ENCODE peak calls at places on chromosomes 6 and 20, in ten cellular contexts. B is pancreas; V is tibial artery; Y is HCT116; D is heart right ventricle; P is psoas muscle; I is Peyer's patch; H is right atrium auricular region; G is CD4-positive, alpha-beta T cell; N is cardiac muscle cell. M is an unnamed sample.

GRCh38 chr20:3239026-3239866 is at the start of gene SLC4A11:
- DNase-seq in Y (peak; percentile 54), D (peak; percentile 49), H (no peak), I (peak; percentile 82), G (no peak), N (peak; percentile 67), V (peak; percentile 45), P (peak; percentile 72), B (peak; percentile 57), M (peak; percentile 71)

GRCh38 chr6:6972456-6972855 is 135.3 kb upstream of the RREB1 start:
- DNase-seq in N (peak; percentile 94), Y (no peak), V (no peak), B (no peak), D (no peak), H (no peak), P (no peak), G (no peak), I (no peak), M (no peak)

GRCh38 chr6:39296745-39297640 is 17.2 kb downstream of the KCNK17 start:
- DNase-seq in V (peak; percentile 71), G (no peak), I (no peak), D (no peak), H (peak; percentile 89), B (no peak), P (peak; percentile 76), Y (no peak), N (peak; percentile 25), M (peak; percentile 57)

GRCh38 chr6:44105993-44106740 is 21.1 kb downstream of the MRPL14 start:
- DNase-seq in N (peak; percentile 32), H (no peak), B (no peak), P (no peak), G (no peak), Y (no peak), D (no peak), V (no peak), I (no peak), M (no peak)

GRCh38 chr6:506920-507523 is 115.5 kb downstream of the IRF4 start:
- DNase-seq in N (no peak), I (no peak), B (no peak), H (no peak), V (no peak), G (no peak), D (no peak), P (no peak), Y (no peak), M (no peak)

GRCh38 chr20:60749804-60750602 is 502.1 kb upstream of the CDH4 start:
- DNase-seq in H (no peak), V (no peak), I (no peak), B (no peak), N (no peak), P (no peak), Y (no peak), G (no peak), D (no peak), M (no peak)

GRCh38 chr20:48275325-48275724 is 490.0 kb upstream of the SULF2 start:
- DNase-seq in V (no peak), D (no peak), B (no peak), P (no peak), I (no peak), Y (no peak), H (no peak), N (peak; percentile 25), G (no peak), M (no peak)

GRCh38 chr6:130183271-130184222 is 39.2 kb downstream of the SAMD3 start:
- DNase-seq in Y (no peak), G (no peak), N (no peak), D (no peak), I (peak; percentile 48), V (no peak), H (no peak), P (no peak), B (no peak), M (no peak)

GRCh38 chr20:39338977-39339376 is 376.8 kb downstream of the DHX35 start:
- DNase-seq in P (no peak), Y (no peak), N (no peak), B (no peak), H (no peak), V (peak; percentile 46), I (peak; percentile 62), D (peak; percentile 32), G (no peak), M (peak; percentile 15)

GRCh38 chr20:32064667-32065066 is 12.6 kb downstream of the HCK start:
- DNase-seq in I (peak; percentile 42), H (no peak), G (no peak), P (no peak), B (no peak), D (no peak), V (no peak), Y (no peak), N (no peak), M (no peak)
- H3K27ac ChIP-seq in I (no peak overlapping the region), H (no peak overlapping the region), G (no peak overlapping the region), P (peak overlapping the region; percentile 18), B (no peak overlapping the region), D (peak overlapping the region; percentile 68), V (no peak overlapping the region), Y (no peak overlapping the region), N (no peak overlapping the region), M (no peak overlapping the region)

GRCh38 chr6:2852514-2852855 is 10.8 kb upstream of the SERPINB1 start:
- DNase-seq in V (no peak), P (no peak), D (no peak), G (no peak), N (no peak), H (no peak), I (no peak), Y (no peak), B (no peak), M (no peak)

GRCh38 chr6:2853766-2854393 is 12.2 kb upstream of the SERPINB1 start:
- DNase-seq in H (peak; percentile 85), B (no peak), P (no peak), D (no peak), I (peak; percentile 79), G (peak; percentile 59), V (no peak), Y (peak; percentile 87), N (peak; percentile 77), M (no peak)

GRCh38 chr6:2855061-2855519 is 13.4 kb upstream of the SERPINB1 start:
- DNase-seq in N (peak; percentile 76), P (no peak), G (no peak), I (no peak), H (no peak), B (no peak), Y (no peak), V (no peak), D (no peak), M (no peak)

GRCh38 chr6:2852921-2853322 is 11.3 kb upstream of the SERPINB1 start:
- DNase-seq in N (no peak), D (no peak), I (no peak), Y (no peak), H (no peak), P (no peak), V (no peak), G (no peak), B (no peak), M (no peak)

DNA sequence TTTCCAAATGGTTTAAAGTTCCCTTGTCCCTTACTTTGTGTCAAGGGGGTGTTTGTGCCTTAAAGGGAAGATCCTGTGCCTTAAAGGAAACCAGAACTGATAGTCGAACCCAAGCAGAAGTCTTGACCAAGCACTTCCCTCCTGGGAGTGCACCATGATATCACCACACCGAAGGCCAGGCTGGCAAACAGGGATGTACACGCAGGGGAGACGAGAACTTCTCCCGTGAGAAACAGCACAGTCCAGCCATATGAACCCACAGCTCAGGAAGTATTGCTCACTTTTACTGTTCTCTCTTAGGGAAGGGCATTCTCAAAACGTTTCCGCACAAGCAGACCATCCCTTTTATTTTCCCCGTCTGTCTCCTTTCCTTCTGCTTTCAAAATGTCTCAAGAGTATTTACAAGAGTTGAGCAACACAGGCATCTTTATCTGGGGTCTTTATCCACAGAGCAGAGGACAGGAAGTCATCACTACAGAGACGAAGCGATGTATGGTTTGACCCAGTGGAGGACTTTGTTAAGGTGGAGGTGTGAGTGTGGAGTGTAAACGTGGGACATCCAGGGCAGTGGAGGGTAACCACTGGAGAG is 12.8 kb upstream of the SERPINB1 start:
- DNase-seq in V (no peak), B (no peak), P (no peak), N (peak; percentile 71), G (no peak), D (no peak), I (no peak), Y (no peak), H (no peak), M (no peak)
- TF ChIP-seq CTCF in V (no peak), B (no peak), P (no peak), N (peak; percentile 2), G (no peak), D (no peak), I (no peak), Y (no peak), H (no peak), M (no peak)

GRCh38 chr20:22561965-22562581 is 22.3 kb downstream of the FOXA2 start:
- DNase-seq in G (no peak), N (no peak), I (no peak), Y (no peak), B (no peak), V (no peak), P (no peak), H (no peak), D (no peak), M (no peak)
- H3K27me3 ChIP-seq in G (peaks cover 42% of the 10 kb centered on the region), N (peaks cover 100% of the 10 kb centered on the region), I (no peaks in the 10 kb centered on the region), Y (peaks cover 50% of the 10 kb centered on the region), B (no peaks in the 10 kb centered on the region), V (peaks cover 76% of the 10 kb centered on the region), P (peaks cover 22% of the 10 kb centered on the region), H (peaks cover 16% of the 10 kb centered on the region), D (peaks cover 98% of the 10 kb centered on the region), M (peaks cover 100% of the 10 kb centered on the region)

GRCh38 chr6:132401941-132402275 is 633 bp upstream of the MOXD1 start:
- DNase-seq in P (no peak), I (no peak), Y (no peak), H (no peak), N (no peak), G (no peak), B (no peak), V (no peak), D (no peak), M (no peak)

GRCh38 chr6:132401120-132401940 is at the start of gene MOXD1:
- DNase-seq in I (peak; percentile 63), D (peak; percentile 11), P (peak; percentile 52), V (no peak), Y (no peak), G (no peak), N (peak; percentile 68), H (no peak), B (peak; percentile 23), M (peak; percentile 45)

GRCh38 chr6:132404330-132404729 is 3.1 kb upstream of the MOXD1 start:
- DNase-seq in I (no peak), P (no peak), V (no peak), B (no peak), N (no peak), Y (no peak), D (no peak), G (no peak), H (no peak), M (no peak)

GRCh38 chr6:132399376-132400074 is 1.8 kb downstream of the MOXD1 start:
- DNase-seq in V (no peak), B (no peak), I (no peak), P (no peak), D (no peak), H (no peak), G (no peak), N (peak; percentile 36), Y (no peak), M (no peak)

DNA sequence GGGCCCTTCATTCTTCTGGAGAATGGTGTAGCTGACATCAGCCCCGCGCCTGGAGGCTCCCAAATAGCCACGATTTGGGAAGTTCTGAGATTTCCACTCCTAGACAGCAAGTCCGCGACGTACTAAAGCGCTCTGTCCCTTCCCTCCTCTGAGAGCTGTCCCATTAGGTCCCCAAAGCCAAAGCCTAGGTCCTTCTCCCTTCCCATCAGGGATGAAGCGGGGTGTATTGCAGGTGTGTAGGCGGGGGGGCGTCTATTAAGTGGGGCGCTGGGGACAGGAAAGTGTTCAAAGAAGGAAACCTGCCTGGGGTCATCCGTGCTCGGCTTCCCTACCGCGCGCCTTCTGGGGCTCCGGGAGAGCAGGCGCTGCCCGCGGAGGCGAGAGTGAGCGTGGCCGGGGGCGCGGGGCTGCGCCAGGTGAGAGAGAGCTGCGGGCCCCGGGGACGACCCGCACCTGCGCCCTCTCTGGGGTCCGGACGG is 595 bp downstream of the MOXD1 start:
- DNase-seq in I (no peak), N (no peak), G (no peak), P (no peak), D (no peak), V (no peak), H (no peak), B (no peak), Y (no peak), M (no peak)
- H3K27ac ChIP-seq in I (peak overlapping the region; percentile 43), N (no peak overlapping the region), G (no peak overlapping the region), P (no peak overlapping the region), D (peak overlapping the region; percentile 40), V (no peak overlapping the region), H (peak overlapping the region; percentile 77), B (no peak overlapping the region), Y (no peak overlapping the region), M (peak overlapping the region; percentile 51)